ENCODE peak calls at places on chromosomes 5 and 9, in four cellular contexts. M, P, J and U are unnamed samples.

GRCh38 chr9:3480353-3480655 is 45.5 kb downstream of the RFX3 start:
- DNase-seq in M (no peak), P (no peak), J (no peak), U (no peak)

GRCh38 chr5:43245724-43246385 is 53.8 kb downstream of the NIM1K start:
- DNase-seq in M (no peak), P (no peak), J (no peak), U (no peak)

GRCh38 chr9:96501981-96502833 is 52.2 kb downstream of the HABP4 start:
- DNase-seq in M (no peak), P (no peak), J (no peak), U (no peak)

GRCh38 chr5:143796753-143797152 is 15.2 kb upstream of the HMHB1 start:
- DNase-seq in M (no peak), P (no peak), J (no peak), U (no peak)

GRCh38 chr5:79416499-79416898 is 97.4 kb downstream of the HOMER1 start:
- DNase-seq in M (no peak), P (no peak), J (no peak), U (no peak)

GRCh38 chr5:141003791-141004601 is 37.7 kb downstream of the PCDHAC2 start:
- DNase-seq in M (peak; percentile 88), P (no peak), J (no peak), U (no peak)

GRCh38 chr5:135544666-135545045 is 8.9 kb upstream of the NEUROG1 start:
- DNase-seq in M (no peak), P (no peak), J (peak; percentile 55), U (no peak)

GRCh38 chr5:133868946-133869674 is 99.3 kb downstream of the C5orf15 start:
- DNase-seq in M (peak; percentile 75), P (peak; percentile 21), J (peak; percentile 74), U (peak; percentile 77)

GRCh38 chr9:99445920-99446319 is 223.8 kb downstream of the SEC61B start:
- DNase-seq in M (no peak), P (no peak), J (no peak), U (no peak)

GRCh38 chr5:147427784-147428401 is 82.0 kb downstream of the DPYSL3 start:
- DNase-seq in M (no peak), P (no peak), J (no peak), U (no peak)

GRCh38 chr5:9188131-9188530 is 357.7 kb downstream of the SEMA5A start:
- DNase-seq in M (no peak), P (no peak), J (no peak), U (no peak)

GRCh38 chr9:91253488-91253887 is 108.2 kb downstream of the AUH start:
- DNase-seq in M (peak; percentile 17), P (peak; percentile 7), J (no peak), U (peak; percentile 54)

GRCh38 chr5:53123702-53124101 is 14.1 kb upstream of the MOCS2 start:
- DNase-seq in M (no peak), P (no peak), J (no peak), U (no peak)

GRCh38 chr5:121630402-121630801 is 221.3 kb upstream of the FTMT start:
- DNase-seq in M (peak; percentile 33), P (peak; percentile 18), J (no peak), U (no peak)

GRCh38 chr5:57538341-57538955 is 55.8 kb upstream of the ACTBL2 start:
- DNase-seq in M (peak; percentile 16), P (no peak), J (no peak), U (no peak)

GRCh38 chr5:76582252-76583162 is 40.7 kb downstream of the F2RL2 start:
- DNase-seq in M (no peak), P (no peak), J (no peak), U (no peak)

GRCh38 chr9:100884518-100884917 is 144.0 kb upstream of the PLPPR1 start:
- DNase-seq in M (no peak), P (no peak), J (no peak), U (no peak)

GRCh38 chr9:69326261-69326660 is 1.2 kb downstream of the ENTREP1 start:
- DNase-seq in M (no peak), P (no peak), J (no peak), U (no peak)

GRCh38 chr5:74075900-74076484 is 450.0 kb downstream of the ARHGEF28 start:
- DNase-seq in M (no peak), P (no peak), J (no peak), U (no peak)

GRCh38 chr5:122951658-122952057 is 84.9 kb downstream of the PPIC start:
- DNase-seq in M (no peak), P (no peak), J (no peak), U (no peak)

GRCh38 chr5:164597293-164597900 is 1092.0 kb downstream of the MAT2B start:
- DNase-seq in M (peak; percentile 14), P (peak; percentile 2), J (peak; percentile 53), U (no peak)

GRCh38 chr5:180314106-180314505 is 22.2 kb upstream of the MAPK9 start:
- DNase-seq in M (no peak), P (no peak), J (peak; percentile 48), U (no peak)

GRCh38 chr5:128870923-128871322 is 94.4 kb upstream of the SLC27A6 start:
- DNase-seq in M (no peak), P (no peak), J (no peak), U (no peak)

GRCh38 chr9:35909687-35910612 is 660 bp downstream of the SPAAR start:
- DNase-seq in M (no peak), P (no peak), J (no peak), U (no peak)

GRCh38 chr9:135244751-135245221 is 157.3 kb downstream of the OLFM1 start:
- DNase-seq in M (no peak), P (no peak), J (no peak), U (no peak)

GRCh38 chr5:140041492-140042421 is 1.3 kb downstream of the NRG2 start:
- DNase-seq in M (peak; percentile 42), P (no peak), J (peak; percentile 39), U (no peak)

GRCh38 chr9:38255599-38255998 is 136.9 kb upstream of the ALDH1B1 start:
- DNase-seq in M (no peak), P (no peak), J (no peak), U (no peak)

GRCh38 chr9:98994226-98995058 is 50.7 kb downstream of the COL15A1 start:
- DNase-seq in M (peak; percentile 16), P (no peak), J (no peak), U (no peak)

GRCh38 chr5:132473019-132473531 is 17.5 kb downstream of the IRF1 start:
- DNase-seq in M (no peak), P (no peak), J (no peak), U (no peak)

GRCh38 chr5:93620487-93621339 is 37.7 kb downstream of the NR2F1 start:
- DNase-seq in M (peak; percentile 80), P (peak; percentile 50), J (peak; percentile 75), U (no peak)

GRCh38 chr9:125815568-125815967 is 68.4 kb downstream of the PBX3 start:
- DNase-seq in M (peak; percentile 23), P (no peak), J (no peak), U (no peak)

GRCh38 chr5:68727931-68728330 is 365.9 kb upstream of the SLC30A5 start:
- DNase-seq in M (no peak), P (no peak), J (no peak), U (no peak)

GRCh38 chr9:130660326-130660682 is 4.1 kb upstream of the PRDM12 start:
- DNase-seq in M (no peak), P (no peak), J (no peak), U (no peak)

GRCh38 chr5:144026286-144026685 is 144.2 kb downstream of the YIPF5 start:
- DNase-seq in M (no peak), P (no peak), J (no peak), U (no peak)

GRCh38 chr5:3251784-3252183 is 343.8 kb upstream of the IRX1 start:
- DNase-seq in M (no peak), P (no peak), J (peak; percentile 41), U (no peak)

DNA sequence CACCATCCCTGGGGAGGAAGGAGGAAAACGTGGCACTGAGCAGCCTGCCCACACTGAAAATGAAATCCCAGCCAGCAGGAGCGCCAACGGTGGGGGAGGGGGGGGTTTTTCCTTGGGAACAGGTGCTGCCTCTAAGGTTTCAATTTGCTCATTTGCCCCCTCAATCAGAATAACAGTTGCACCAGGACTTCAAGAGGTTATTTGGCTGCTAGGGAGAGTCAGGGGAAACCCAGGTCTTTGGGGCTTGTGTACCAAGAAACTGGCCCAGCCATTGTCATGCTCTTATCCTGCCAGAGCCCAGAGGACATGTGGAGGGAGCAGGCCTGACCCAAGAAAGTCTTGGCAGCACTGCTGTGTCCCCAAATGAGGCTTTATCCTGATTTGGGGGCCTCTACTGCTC is 66.5 kb downstream of the NDFIP1 start:
- DNase-seq in M (no peak), P (no peak), J (peak; percentile 43), U (no peak)
- TF ChIP-seq NR3C1 in M (no peak), P (no peak), J (no peak), U (no peak)

GRCh38 chr5:170791325-170791954 is 7.9 kb downstream of the GABRP start:
- DNase-seq in M (peak; percentile 66), P (peak; percentile 27), J (peak; percentile 84), U (peak; percentile 21)
- TF ChIP-seq NR3C1 in M (no peak), P (no peak), J (no peak), U (no peak)

GRCh38 chr5:6377121-6377520 is 1.2 kb downstream of the MED10 start:
- DNase-seq in M (no peak), P (no peak), J (no peak), U (no peak)
- TF ChIP-seq NR3C1 in M (no peak), P (no peak), J (no peak), U (no peak)

GRCh38 chr5:175343292-175343691 is 100.7 kb downstream of the DRD1 start:
- DNase-seq in M (no peak), P (no peak), J (no peak), U (no peak)

GRCh38 chr5:175340180-175340579 is 103.8 kb downstream of the DRD1 start:
- DNase-seq in M (no peak), P (no peak), J (no peak), U (no peak)

GRCh38 chr5:175347931-175348330 is 96.1 kb downstream of the DRD1 start:
- DNase-seq in M (no peak), P (no peak), J (no peak), U (no peak)

GRCh38 chr5:175347027-175347426 is 97.0 kb downstream of the DRD1 start:
- DNase-seq in M (peak; percentile 59), P (no peak), J (no peak), U (no peak)

GRCh38 chr5:175344331-175345200 is 99.4 kb downstream of the DRD1 start:
- DNase-seq in M (peak; percentile 82), P (peak; percentile 11), J (no peak), U (no peak)
- TF ChIP-seq NR3C1 in M (no peak), P (no peak), J (no peak), U (no peak)

GRCh38 chr5:15539951-15540350 is 40.0 kb downstream of the FBXL7 start:
- DNase-seq in M (no peak), P (no peak), J (no peak), U (no peak)
- TF ChIP-seq NR3C1 in M (no peak), P (no peak), J (no peak), U (no peak)

DNA sequence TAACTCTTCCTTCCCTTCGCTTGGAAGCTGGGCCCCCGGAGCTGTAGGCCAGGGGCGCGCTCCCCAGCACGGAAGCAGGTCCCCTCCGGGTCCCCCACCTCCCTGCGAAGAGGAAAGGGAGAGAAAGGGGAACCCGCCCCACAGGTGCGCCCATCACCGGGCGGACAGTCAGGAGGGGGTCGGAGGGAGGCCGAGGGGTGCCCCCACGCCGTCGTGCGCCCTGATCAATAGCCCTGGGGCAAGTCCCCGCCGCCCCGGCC is 793 bp downstream of the AGPAT2 start:
- DNase-seq in M (no peak), P (no peak), J (no peak), U (no peak)
- TF ChIP-seq NR3C1 in M (no peak), P (no peak), J (no peak), U (no peak)

GRCh38 chr5:14171621-14172020 is 28.5 kb downstream of the TRIO start:
- DNase-seq in M (no peak), P (peak; percentile 43), J (no peak), U (no peak)
- TF ChIP-seq NR3C1 in M (no peak), P (no peak), J (no peak), U (no peak)